ENCODE peak calls at places on chromosome 13, in seven cellular contexts. One of them, this sample, is unnamed.

GRCh38 chr13:100491164-100491847 is 97.3 kb downstream of the GGACT start:
- DNase-seq in neural progenitor cell: no peak
- DNase-seq in psoas muscle: peak
- DNase-seq in NCI-H1092: peak
- DNase-seq in lower lobe of right lung: no peak
- DNase-seq in NCI-H2029: no peak
- DNase-seq in stimulated activated CD4-positive, alpha-beta T cell treated with anti-CD3 and anti-CD28 coated beads, Interleukin-2, amount 100 ng/mL, for 24 hours: no peak
- DNase-seq in this sample: no peak

GRCh38 chr13:111961236-111961635 is 105.7 kb upstream of the SOX1 start:
- DNase-seq in NCI-H2029: no peak
- DNase-seq in NCI-H1092: no peak
- DNase-seq in stimulated activated CD4-positive, alpha-beta T cell treated with anti-CD3 and anti-CD28 coated beads, Interleukin-2, amount 100 ng/mL, for 24 hours: no peak
- DNase-seq in psoas muscle: no peak
- DNase-seq in neural progenitor cell: no peak
- DNase-seq in lower lobe of right lung: no peak
- DNase-seq in this sample: no peak

GRCh38 chr13:101424381-101425155 is 8.3 kb upstream of the NALCN start:
- DNase-seq in NCI-H2029: no peak
- DNase-seq in neural progenitor cell: no peak
- DNase-seq in stimulated activated CD4-positive, alpha-beta T cell treated with anti-CD3 and anti-CD28 coated beads, Interleukin-2, amount 100 ng/mL, for 24 hours: no peak
- DNase-seq in lower lobe of right lung: no peak
- DNase-seq in psoas muscle: no peak
- DNase-seq in NCI-H1092: no peak
- DNase-seq in this sample: no peak

GRCh38 chr13:23463631-23464030 is 30.1 kb upstream of the SACS start:
- DNase-seq in lower lobe of right lung: no peak
- DNase-seq in neural progenitor cell: no peak
- DNase-seq in stimulated activated CD4-positive, alpha-beta T cell treated with anti-CD3 and anti-CD28 coated beads, Interleukin-2, amount 100 ng/mL, for 24 hours: no peak
- DNase-seq in NCI-H1092: no peak
- DNase-seq in NCI-H2029: no peak
- DNase-seq in psoas muscle: no peak
- DNase-seq in this sample: no peak

GRCh38 chr13:29162638-29163037 is 342.5 kb downstream of the MTUS2 start:
- DNase-seq in stimulated activated CD4-positive, alpha-beta T cell treated with anti-CD3 and anti-CD28 coated beads, Interleukin-2, amount 100 ng/mL, for 24 hours: no peak
- DNase-seq in NCI-H2029: no peak
- DNase-seq in psoas muscle: no peak
- DNase-seq in lower lobe of right lung: no peak
- DNase-seq in neural progenitor cell: no peak
- DNase-seq in NCI-H1092: no peak
- DNase-seq in this sample: peak

GRCh38 chr13:24263652-24264051 is 45.7 kb upstream of the C1QTNF9 start:
- DNase-seq in NCI-H1092: no peak
- DNase-seq in neural progenitor cell: no peak
- DNase-seq in NCI-H2029: no peak
- DNase-seq in lower lobe of right lung: no peak
- DNase-seq in psoas muscle: no peak
- DNase-seq in stimulated activated CD4-positive, alpha-beta T cell treated with anti-CD3 and anti-CD28 coated beads, Interleukin-2, amount 100 ng/mL, for 24 hours: no peak
- DNase-seq in this sample: no peak

GRCh38 chr13:44404261-44405139 is 30.9 kb downstream of the SERP2 start:
- DNase-seq in lower lobe of right lung: no peak
- DNase-seq in NCI-H2029: peak
- DNase-seq in psoas muscle: no peak
- DNase-seq in neural progenitor cell: peak
- DNase-seq in NCI-H1092: peak
- DNase-seq in stimulated activated CD4-positive, alpha-beta T cell treated with anti-CD3 and anti-CD28 coated beads, Interleukin-2, amount 100 ng/mL, for 24 hours: no peak
- DNase-seq in this sample: peak

GRCh38 chr13:28659611-28659970 is 661 bp downstream of the POMP start:
- DNase-seq in NCI-H1092: no peak
- DNase-seq in neural progenitor cell: no peak
- DNase-seq in stimulated activated CD4-positive, alpha-beta T cell treated with anti-CD3 and anti-CD28 coated beads, Interleukin-2, amount 100 ng/mL, for 24 hours: no peak
- DNase-seq in psoas muscle: no peak
- DNase-seq in NCI-H2029: no peak
- DNase-seq in lower lobe of right lung: no peak
- DNase-seq in this sample: no peak

GRCh38 chr13:25203256-25203794 is 31.2 kb upstream of the AMER2 start:
- DNase-seq in NCI-H2029: no peak
- DNase-seq in neural progenitor cell: no peak
- DNase-seq in stimulated activated CD4-positive, alpha-beta T cell treated with anti-CD3 and anti-CD28 coated beads, Interleukin-2, amount 100 ng/mL, for 24 hours: no peak
- DNase-seq in psoas muscle: no peak
- DNase-seq in lower lobe of right lung: no peak
- DNase-seq in NCI-H1092: no peak
- DNase-seq in this sample: peak

GRCh38 chr13:80979035-80979641 is 638.2 kb upstream of the SPRY2 start:
- DNase-seq in neural progenitor cell: peak
- DNase-seq in lower lobe of right lung: peak
- DNase-seq in NCI-H1092: peak
- DNase-seq in NCI-H2029: no peak
- DNase-seq in stimulated activated CD4-positive, alpha-beta T cell treated with anti-CD3 and anti-CD28 coated beads, Interleukin-2, amount 100 ng/mL, for 24 hours: no peak
- DNase-seq in psoas muscle: no peak
- DNase-seq in this sample: peak

GRCh38 chr13:36531746-36532486 is 99.6 kb downstream of the CCNA1 start:
- DNase-seq in lower lobe of right lung: no peak
- DNase-seq in stimulated activated CD4-positive, alpha-beta T cell treated with anti-CD3 and anti-CD28 coated beads, Interleukin-2, amount 100 ng/mL, for 24 hours: no peak
- DNase-seq in NCI-H2029: no peak
- DNase-seq in NCI-H1092: no peak
- DNase-seq in neural progenitor cell: no peak
- DNase-seq in psoas muscle: no peak
- DNase-seq in this sample: no peak

This sample was measured in mesendoderm.